ENCODE peak calls at places on chromosomes 7 and 10, in seven cellular contexts. One of them, this sample, is unnamed.

GRCh38 chr10:85175635-85176034 is 847.2 kb downstream of the CCSER2 start:
- DNase-seq in aorta: no peak
- DNase-seq in stimulated activated CD8-positive, alpha-beta memory T cell treated with anti-CD3 and anti-CD28 coated beads, Interleukin-2, amount 100 ng/mL, for 48 hours: no peak
- DNase-seq in fibroblast of lung: no peak
- DNase-seq in GM04503: no peak
- DNase-seq in heart left ventricle: no peak
- DNase-seq in HFF-Myc: no peak
- DNase-seq in this sample: no peak

GRCh38 chr7:66913118-66914049 is 7.6 kb upstream of the TMEM248 start:
- DNase-seq in heart left ventricle: no peak
- DNase-seq in GM04503: no peak
- DNase-seq in stimulated activated CD8-positive, alpha-beta memory T cell treated with anti-CD3 and anti-CD28 coated beads, Interleukin-2, amount 100 ng/mL, for 48 hours: no peak
- DNase-seq in aorta: no peak
- DNase-seq in HFF-Myc: no peak
- DNase-seq in fibroblast of lung: peak
- DNase-seq in this sample: no peak

GRCh38 chr10:69757553-69758309 is 44.0 kb upstream of the COL13A1 start:
- DNase-seq in HFF-Myc: peak
- DNase-seq in heart left ventricle: peak
- DNase-seq in GM04503: peak
- DNase-seq in fibroblast of lung: peak
- DNase-seq in stimulated activated CD8-positive, alpha-beta memory T cell treated with anti-CD3 and anti-CD28 coated beads, Interleukin-2, amount 100 ng/mL, for 48 hours: no peak
- DNase-seq in aorta: peak
- DNase-seq in this sample: no peak

GRCh38 chr10:131271195-131271880 is 40.2 kb downstream of the TCERG1L start:
- DNase-seq in HFF-Myc: no peak
- DNase-seq in aorta: no peak
- DNase-seq in GM04503: no peak
- DNase-seq in heart left ventricle: no peak
- DNase-seq in fibroblast of lung: no peak
- DNase-seq in stimulated activated CD8-positive, alpha-beta memory T cell treated with anti-CD3 and anti-CD28 coated beads, Interleukin-2, amount 100 ng/mL, for 48 hours: no peak
- DNase-seq in this sample: no peak

GRCh38 chr7:87312215-87312865 is 33.1 kb upstream of the CROT start:
- DNase-seq in HFF-Myc: peak
- DNase-seq in GM04503: peak
- DNase-seq in stimulated activated CD8-positive, alpha-beta memory T cell treated with anti-CD3 and anti-CD28 coated beads, Interleukin-2, amount 100 ng/mL, for 48 hours: peak
- DNase-seq in aorta: peak
- DNase-seq in fibroblast of lung: peak
- DNase-seq in heart left ventricle: peak
- DNase-seq in this sample: peak

GRCh38 chr7:134632937-134633540 is 13.6 kb upstream of the BPGM start:
- DNase-seq in GM04503: no peak
- DNase-seq in fibroblast of lung: peak
- DNase-seq in stimulated activated CD8-positive, alpha-beta memory T cell treated with anti-CD3 and anti-CD28 coated beads, Interleukin-2, amount 100 ng/mL, for 48 hours: no peak
- DNase-seq in heart left ventricle: no peak
- DNase-seq in aorta: no peak
- DNase-seq in HFF-Myc: no peak
- DNase-seq in this sample: no peak

GRCh38 chr7:136049818-136050461 is 72.8 kb upstream of the MTPN start:
- DNase-seq in stimulated activated CD8-positive, alpha-beta memory T cell treated with anti-CD3 and anti-CD28 coated beads, Interleukin-2, amount 100 ng/mL, for 48 hours: no peak
- DNase-seq in HFF-Myc: no peak
- DNase-seq in fibroblast of lung: no peak
- DNase-seq in heart left ventricle: no peak
- DNase-seq in GM04503: no peak
- DNase-seq in aorta: no peak
- DNase-seq in this sample: no peak

GRCh38 chr7:139105037-139105382 is 4.5 kb downstream of the ZC3HAV1 start:
- DNase-seq in aorta: no peak
- DNase-seq in heart left ventricle: no peak
- DNase-seq in fibroblast of lung: no peak
- DNase-seq in stimulated activated CD8-positive, alpha-beta memory T cell treated with anti-CD3 and anti-CD28 coated beads, Interleukin-2, amount 100 ng/mL, for 48 hours: no peak
- DNase-seq in GM04503: no peak
- DNase-seq in HFF-Myc: no peak
- DNase-seq in this sample: no peak

GRCh38 chr7:128215739-128216138 is 25.3 kb upstream of the LEP start:
- DNase-seq in stimulated activated CD8-positive, alpha-beta memory T cell treated with anti-CD3 and anti-CD28 coated beads, Interleukin-2, amount 100 ng/mL, for 48 hours: no peak
- DNase-seq in GM04503: no peak
- DNase-seq in heart left ventricle: no peak
- DNase-seq in fibroblast of lung: peak
- DNase-seq in aorta: no peak
- DNase-seq in HFF-Myc: no peak
- DNase-seq in this sample: no peak

GRCh38 chr10:70295321-70295720 is 11.5 kb upstream of the NPFFR1 start:
- DNase-seq in GM04503: no peak
- DNase-seq in HFF-Myc: no peak
- DNase-seq in heart left ventricle: no peak
- DNase-seq in stimulated activated CD8-positive, alpha-beta memory T cell treated with anti-CD3 and anti-CD28 coated beads, Interleukin-2, amount 100 ng/mL, for 48 hours: no peak
- DNase-seq in fibroblast of lung: no peak
- DNase-seq in aorta: no peak
- DNase-seq in this sample: no peak

GRCh38 chr7:93036807-93037206 is 81.0 kb downstream of the SAMD9 start:
- DNase-seq in GM04503: no peak
- DNase-seq in HFF-Myc: no peak
- DNase-seq in heart left ventricle: no peak
- DNase-seq in fibroblast of lung: no peak
- DNase-seq in stimulated activated CD8-positive, alpha-beta memory T cell treated with anti-CD3 and anti-CD28 coated beads, Interleukin-2, amount 100 ng/mL, for 48 hours: peak
- DNase-seq in aorta: no peak
- DNase-seq in this sample: no peak

GRCh38 chr10:110398419-110399162 is 93.9 kb upstream of the SMNDC1 start:
- DNase-seq in HFF-Myc: peak
- DNase-seq in GM04503: peak
- DNase-seq in stimulated activated CD8-positive, alpha-beta memory T cell treated with anti-CD3 and anti-CD28 coated beads, Interleukin-2, amount 100 ng/mL, for 48 hours: no peak
- DNase-seq in fibroblast of lung: peak
- DNase-seq in heart left ventricle: peak
- DNase-seq in aorta: peak
- DNase-seq in this sample: no peak

GRCh38 chr10:29228586-29228985 is 60.3 kb upstream of the LYZL1 start:
- DNase-seq in HFF-Myc: no peak
- DNase-seq in heart left ventricle: no peak
- DNase-seq in GM04503: no peak
- DNase-seq in stimulated activated CD8-positive, alpha-beta memory T cell treated with anti-CD3 and anti-CD28 coated beads, Interleukin-2, amount 100 ng/mL, for 48 hours: no peak
- DNase-seq in fibroblast of lung: no peak
- DNase-seq in aorta: no peak
- DNase-seq in this sample: no peak

GRCh38 chr7:36958094-36958718 is 233.9 kb upstream of the AOAH start:
- DNase-seq in HFF-Myc: no peak
- DNase-seq in heart left ventricle: no peak
- DNase-seq in fibroblast of lung: no peak
- DNase-seq in GM04503: no peak
- DNase-seq in aorta: no peak
- DNase-seq in stimulated activated CD8-positive, alpha-beta memory T cell treated with anti-CD3 and anti-CD28 coated beads, Interleukin-2, amount 100 ng/mL, for 48 hours: no peak
- DNase-seq in this sample: no peak

GRCh38 chr7:1979591-1980560 is 252.9 kb downstream of the MAD1L1 start:
- DNase-seq in GM04503: no peak
- DNase-seq in aorta: no peak
- DNase-seq in stimulated activated CD8-positive, alpha-beta memory T cell treated with anti-CD3 and anti-CD28 coated beads, Interleukin-2, amount 100 ng/mL, for 48 hours: no peak
- DNase-seq in fibroblast of lung: no peak
- DNase-seq in heart left ventricle: no peak
- DNase-seq in HFF-Myc: no peak
- DNase-seq in this sample: no peak

GRCh38 chr7:30556854-30557644 is 37.6 kb upstream of the GARS1 start:
- DNase-seq in stimulated activated CD8-positive, alpha-beta memory T cell treated with anti-CD3 and anti-CD28 coated beads, Interleukin-2, amount 100 ng/mL, for 48 hours: no peak
- DNase-seq in HFF-Myc: no peak
- DNase-seq in heart left ventricle: no peak
- DNase-seq in aorta: no peak
- DNase-seq in GM04503: no peak
- DNase-seq in fibroblast of lung: no peak
- DNase-seq in this sample: no peak

GRCh38 chr7:116354171-116354545 is 143.8 kb downstream of the TES start:
- DNase-seq in stimulated activated CD8-positive, alpha-beta memory T cell treated with anti-CD3 and anti-CD28 coated beads, Interleukin-2, amount 100 ng/mL, for 48 hours: no peak
- DNase-seq in heart left ventricle: peak
- DNase-seq in fibroblast of lung: peak
- DNase-seq in GM04503: peak
- DNase-seq in HFF-Myc: no peak
- DNase-seq in aorta: peak
- DNase-seq in this sample: no peak

GRCh38 chr10:15780353-15781135 is 60.8 kb upstream of the ITGA8 start:
- DNase-seq in HFF-Myc: no peak
- DNase-seq in heart left ventricle: peak
- DNase-seq in aorta: peak
- DNase-seq in stimulated activated CD8-positive, alpha-beta memory T cell treated with anti-CD3 and anti-CD28 coated beads, Interleukin-2, amount 100 ng/mL, for 48 hours: no peak
- DNase-seq in GM04503: no peak
- DNase-seq in fibroblast of lung: peak
- DNase-seq in this sample: peak

GRCh38 chr7:33698006-33698405 is 207.3 kb upstream of the BMPER start:
- DNase-seq in HFF-Myc: no peak
- DNase-seq in stimulated activated CD8-positive, alpha-beta memory T cell treated with anti-CD3 and anti-CD28 coated beads, Interleukin-2, amount 100 ng/mL, for 48 hours: no peak
- DNase-seq in GM04503: no peak
- DNase-seq in aorta: no peak
- DNase-seq in heart left ventricle: no peak
- DNase-seq in fibroblast of lung: no peak
- DNase-seq in this sample: no peak